ENCODE peak calls at places on chromosome 3, in four cellular contexts. M, V, G and J are unnamed samples.

GRCh38 chr3:110628650-110629301 is 442.8 kb upstream of the NECTIN3 start:
- DNase-seq in G (no peak), M (no peak), V (no peak), J (no peak)

GRCh38 chr3:76664816-76665215 is 375.1 kb upstream of the ROBO2 start:
- DNase-seq in M (no peak), G (no peak), V (no peak), J (no peak)

GRCh38 chr3:45258317-45258716 is 32.2 kb upstream of the TMEM158 start:
- DNase-seq in V (no peak), M (no peak), G (no peak), J (no peak)

GRCh38 chr3:170714562-170715535 is 129.0 kb upstream of the SLC7A14 start:
- DNase-seq in M (no peak), V (no peak), G (no peak), J (no peak)

GRCh38 chr3:126245811-126246727 is 65.7 kb upstream of the ALDH1L1 start:
- DNase-seq in M (no peak), G (peak; percentile 78), V (peak; percentile 59), J (peak; percentile 61)

GRCh38 chr3:101992861-101993260 is 143.5 kb downstream of the NFKBIZ start:
- DNase-seq in G (peak; percentile 49), V (no peak), M (no peak), J (no peak)

GRCh38 chr3:150410311-150411105 is 2.4 kb downstream of the TSC22D2 start:
- DNase-seq in V (peak; percentile 74), G (peak; percentile 45), M (peak; percentile 11), J (peak; percentile 40)

GRCh38 chr3:169660709-169661566 is 2.6 kb downstream of the MECOM start:
- DNase-seq in V (no peak), G (peak; percentile 73), M (no peak), J (peak; percentile 40)